ENCODE peak calls at places on chromosomes 11 and 22, in seven cellular contexts. M, W, Y, C, O, F and U are unnamed samples.

GRCh38 chr11:19962795-19963163 is 197.5 kb downstream of the DBX1 start:
- DNase-seq in W (no peak), C (peak; percentile 90), O (no peak), F (no peak), M (no peak), Y (no peak), U (no peak)

GRCh38 chr22:34390400-34390799 is 470.1 kb upstream of the LARGE1 start:
- DNase-seq in C (no peak), Y (no peak), W (no peak), M (no peak), F (no peak), O (no peak), U (no peak)

GRCh38 chr22:38941488-38941987 is 15.9 kb upstream of the APOBEC3A start:
- DNase-seq in Y (no peak), F (no peak), M (no peak), O (no peak), W (no peak), C (no peak), U (no peak)

GRCh38 chr11:36237341-36237740 is 51.9 kb downstream of the COMMD9 start:
- DNase-seq in C (no peak), W (no peak), F (no peak), Y (no peak), O (no peak), M (no peak), U (no peak)

GRCh38 chr22:28986366-28986765 is 75.3 kb downstream of the C22orf31 start:
- DNase-seq in F (no peak), W (no peak), M (no peak), C (no peak), Y (no peak), O (no peak), U (no peak)

GRCh38 chr11:96426356-96427103 is 36.7 kb downstream of the JRKL start:
- DNase-seq in F (no peak), Y (peak; percentile 22), O (peak; percentile 30), M (no peak), W (peak; percentile 25), C (peak; percentile 66), U (peak; percentile 40)

GRCh38 chr22:40183029-40183581 is 5.4 kb downstream of the TNRC6B start:
- DNase-seq in W (peak; percentile 59), M (no peak), F (no peak), O (no peak), C (peak; percentile 93), Y (peak; percentile 91), U (peak; percentile 78)

GRCh38 chr22:19568337-19569311 is 44.4 kb upstream of the CLDN5 start:
- DNase-seq in Y (peak; percentile 19), W (peak; percentile 73), C (peak; percentile 98), F (no peak), M (no peak), O (no peak), U (no peak)

GRCh38 chr11:18748766-18749375 is 22.9 kb upstream of the IGSF22 start:
- DNase-seq in C (no peak), M (no peak), O (no peak), W (peak; percentile 18), Y (no peak), F (no peak), U (no peak)

GRCh38 chr11:61954106-61955030 is 4.2 kb downstream of the BEST1 start:
- DNase-seq in C (peak; percentile 60), W (peak; percentile 19), F (no peak), Y (no peak), O (no peak), M (no peak), U (no peak)

GRCh38 chr11:129023968-129024676 is 81.5 kb upstream of the TP53AIP1 start:
- DNase-seq in W (no peak), Y (no peak), F (no peak), O (no peak), C (no peak), M (no peak), U (no peak)

GRCh38 chr11:128853556-128853955 is 13.5 kb downstream of the KCNJ1 start:
- DNase-seq in M (no peak), W (no peak), O (no peak), C (no peak), F (no peak), Y (no peak), U (no peak)

GRCh38 chr11:116918925-116919653 is 81.7 kb upstream of the APOA1 start:
- DNase-seq in M (no peak), C (no peak), W (no peak), F (no peak), Y (no peak), O (no peak), U (no peak)

GRCh38 chr11:61707574-61707973 is 27.4 kb downstream of the DAGLA start:
- DNase-seq in W (no peak), C (no peak), O (no peak), M (no peak), Y (no peak), F (no peak), U (no peak)

GRCh38 chr22:38122616-38123015 is 12.1 kb upstream of the BAIAP2L2 start:
- DNase-seq in W (no peak), C (no peak), Y (no peak), F (no peak), M (no peak), O (no peak), U (no peak)

GRCh38 chr11:65870307-65870658 is 2.3 kb downstream of the EFEMP2 start:
- DNase-seq in C (no peak), F (no peak), O (no peak), Y (no peak), M (no peak), W (no peak), U (no peak)